ENCODE peak calls at places on chromosomes 2 and 18, in nine cellular contexts. Z is left ventricle myocardium inferior, M is cardiac fibroblast, Y is fibroblast of lung, W is astrocyte of the spinal cord, G is heart right ventricle, D is bronchial epithelial cell, E is RWPE2, F is IMR-90. A is an unnamed sample.

GRCh38 chr2:150676747-150677382 is 189.4 kb upstream of the RND3 start:
- DNase-seq in E (no peak), D (no peak), Y (no peak), G (no peak), Z (no peak), F (no peak), W (no peak), M (no peak), A (no peak)

GRCh38 chr18:61435064-61435652 is 101.9 kb downstream of the CDH20 start:
- DNase-seq in W (no peak), Y (peak), E (no peak), M (peak), F (peak), D (peak), G (no peak), Z (no peak), A (no peak)

GRCh38 chr2:96540136-96540535 is 3.6 kb downstream of the ARID5A start:
- DNase-seq in F (peak), M (peak), Y (peak), D (peak), Z (no peak), E (no peak), W (peak), G (no peak), A (peak)

GRCh38 chr2:101892377-101892776 is 99.4 kb upstream of the IL1R2 start:
- DNase-seq in W (no peak), E (no peak), F (no peak), Z (no peak), D (no peak), G (no peak), Y (no peak), M (no peak), A (no peak)

GRCh38 chr18:62942578-62942977 is 227.2 kb downstream of the PHLPP1 start:
- DNase-seq in D (peak), G (no peak), W (no peak), M (no peak), E (no peak), F (no peak), Z (no peak), Y (no peak), A (no peak)

GRCh38 chr2:215171826-215172225 is 33.4 kb upstream of the ABCA12 start:
- DNase-seq in D (no peak), Z (no peak), M (no peak), F (no peak), Y (no peak), E (no peak), G (no peak), W (no peak), A (no peak)

GRCh38 chr18:44742741-44743311 is 62.1 kb downstream of the SETBP1 start:
- DNase-seq in E (no peak), G (peak), F (peak), M (peak), Z (peak), D (no peak), Y (peak), W (peak), A (peak)

GRCh38 chr18:13703899-13704298 is 22.5 kb downstream of the FAM210A start:
- DNase-seq in E (no peak), W (peak), Y (peak), Z (no peak), D (no peak), F (peak), M (peak), G (no peak), A (no peak)

GRCh38 chr2:95275601-95276243 is 1.5 kb downstream of the PROM2 start:
- DNase-seq in F (no peak), E (peak), G (no peak), Z (no peak), Y (peak), M (peak), D (peak), W (no peak), A (peak)

GRCh38 chr2:149059822-149060221 is 21.3 kb downstream of the LYPD6B start:
- DNase-seq in G (no peak), W (no peak), M (no peak), D (no peak), F (no peak), Z (no peak), Y (no peak), E (no peak), A (no peak)

GRCh38 chr2:66445076-66445724 is 10.3 kb downstream of the MEIS1 start:
- DNase-seq in E (no peak), Y (peak), D (no peak), G (no peak), F (no peak), M (no peak), Z (no peak), W (peak), A (no peak)

GRCh38 chr2:238139141-238139840 is 823 bp downstream of the KLHL30 start:
- DNase-seq in Y (no peak), F (no peak), Z (peak), D (no peak), G (no peak), E (no peak), M (no peak), W (no peak), A (no peak)

GRCh38 chr2:238138331-238139102 is at the start of gene KLHL30:
- DNase-seq in E (no peak), Y (no peak), M (no peak), F (no peak), W (no peak), G (peak), D (no peak), Z (peak), A (no peak)

GRCh38 chr2:238140721-238141540 is 2.5 kb downstream of the KLHL30 start:
- DNase-seq in Z (no peak), D (no peak), M (no peak), Y (no peak), E (no peak), W (no peak), G (no peak), F (no peak), A (no peak)

GRCh38 chr2:238141541-238142318 is 3.3 kb downstream of the KLHL30 start:
- DNase-seq in D (peak), F (no peak), Z (peak), G (no peak), M (no peak), W (no peak), Y (no peak), E (peak), A (peak)

GRCh38 chr2:238139841-238140439 is 1.5 kb downstream of the KLHL30 start:
- DNase-seq in F (no peak), G (no peak), M (no peak), E (no peak), D (no peak), W (no peak), Y (no peak), Z (no peak), A (no peak)
- H3K4me3 ChIP-seq in F (no peak), G (peak), M (no peak), E (no peak), D (no peak), W (no peak), Y (no peak), Z (peak), A (no peak)

DNA sequence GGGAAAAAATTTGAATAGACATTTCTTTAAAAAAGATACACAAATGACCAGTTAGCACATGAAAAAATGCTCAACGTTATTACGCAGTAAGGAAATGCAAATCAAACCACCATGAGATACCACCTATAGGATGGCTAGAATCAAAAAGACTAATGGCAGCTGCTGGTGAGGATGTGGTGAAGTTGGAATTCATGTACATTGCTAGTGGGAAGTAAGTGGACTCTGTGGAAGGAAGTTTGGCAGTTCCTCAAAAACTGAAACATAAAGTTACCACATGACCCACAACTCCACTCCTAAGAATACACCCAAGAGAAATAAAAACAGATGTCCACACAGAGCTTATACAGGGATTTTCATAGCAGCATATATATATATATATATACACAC is 51.2 kb downstream of the MBP start:
- DNase-seq in E (no peak), D (no peak), Z (no peak), G (no peak), F (peak), M (peak), W (peak), Y (peak), A (no peak)
- H3K4me3 ChIP-seq in E (no peak), D (no peak), Z (no peak), G (no peak), F (no peak), M (no peak), W (no peak), Y (no peak), A (no peak)

GRCh38 chr2:175874291-175874690 is 127.8 kb downstream of the LNPK start:
- DNase-seq in W (no peak), E (no peak), D (no peak), Y (no peak), Z (no peak), F (no peak), M (no peak), G (no peak), A (no peak)
- H3K4me3 ChIP-seq in W (no peak), E (no peak), D (no peak), Y (no peak), Z (no peak), F (no peak), M (no peak), G (no peak), A (no peak)

DNA sequence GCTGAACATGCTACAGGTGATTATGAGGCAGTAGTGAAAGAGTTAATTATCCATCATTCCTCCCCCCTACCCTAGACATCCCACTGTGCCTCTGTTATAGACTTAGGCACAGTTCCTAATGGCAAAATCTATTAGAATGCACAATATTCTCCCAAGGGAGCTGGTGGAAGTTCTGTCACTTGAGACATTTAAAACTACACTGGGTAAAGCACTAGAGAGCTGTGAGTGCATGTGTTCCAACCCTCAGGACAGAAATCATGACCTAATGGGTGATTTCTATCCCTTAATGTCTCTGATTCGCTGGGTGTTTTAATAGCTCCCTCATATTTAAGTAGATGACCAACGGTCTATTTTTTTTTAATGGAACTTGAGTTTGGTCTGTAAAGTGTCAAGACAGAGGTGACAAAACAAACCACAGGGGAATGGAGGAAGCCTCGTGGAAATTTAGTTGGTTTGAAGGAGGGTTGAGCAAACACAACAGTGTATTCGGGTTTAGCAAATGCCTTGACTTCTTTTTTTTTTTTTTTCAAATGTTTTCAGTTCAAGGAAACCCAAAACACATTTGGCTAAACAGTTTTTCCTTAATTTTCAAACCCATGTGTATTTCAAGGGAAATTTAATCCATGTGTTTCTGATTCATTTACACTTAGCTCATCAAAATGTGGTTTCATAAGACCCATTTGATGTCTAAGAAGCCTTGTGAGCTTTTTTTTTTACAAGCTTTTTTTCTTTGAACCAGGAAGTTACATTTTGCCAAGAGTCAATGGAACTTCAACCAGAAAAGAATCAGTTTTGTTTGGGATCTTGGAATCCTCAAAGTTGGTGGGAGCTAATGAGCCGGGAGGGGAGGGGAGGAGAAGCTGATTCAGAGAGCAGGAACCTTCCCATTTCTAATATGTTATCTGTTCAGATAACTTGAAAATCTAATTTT is 665.1 kb upstream of the ZEB2 start:
- DNase-seq in E (no peak), D (peak), G (no peak), Y (peak), W (peak), F (peak), M (peak), Z (no peak), A (no peak)
- H3K4me3 ChIP-seq in E (no peak), D (no peak), G (no peak), Y (no peak), W (no peak), F (no peak), M (no peak), Z (no peak), A (no peak)

DNA sequence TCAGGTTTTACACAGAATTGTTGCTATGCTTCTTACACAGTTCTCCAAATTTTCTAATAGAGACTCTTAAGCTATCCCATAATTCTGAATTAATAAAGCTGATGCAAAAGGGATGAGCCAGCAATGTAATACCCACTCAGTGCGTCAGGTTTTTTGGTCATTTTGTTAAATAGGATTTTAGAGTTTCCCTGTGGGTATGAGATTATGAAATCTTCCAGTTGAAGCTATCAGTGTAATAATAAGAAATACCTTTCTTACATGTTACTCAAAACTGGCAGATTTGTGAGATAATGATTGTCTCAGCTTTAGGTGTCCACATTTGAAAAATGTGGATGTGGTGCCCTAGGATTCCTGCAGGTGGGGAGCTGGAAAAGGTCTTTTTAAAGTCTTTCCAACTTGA is 44.5 kb downstream of the SOCS6 start:
- DNase-seq in F (no peak), M (no peak), Y (no peak), W (no peak), G (no peak), Z (no peak), E (no peak), D (no peak), A (no peak)
- H3K4me3 ChIP-seq in F (no peak), M (no peak), Y (no peak), W (no peak), G (no peak), Z (no peak), E (no peak), D (no peak), A (no peak)

A was measured in MG63.